ENCODE peak calls at places on chromosomes 7 and 10, in nine cellular contexts. One of them, this sample, is unnamed. For H3K9me3, the result is how much of the 10 kb centered on the place peaks cover.

GRCh38 chr10:125916977-125917376 is 20.6 kb downstream of the FANK1 start:
- DNase-seq in OCI-LY7: no peak
- DNase-seq in tibial nerve: no peak
- DNase-seq in lung: no peak
- DNase-seq in uterus: no peak
- DNase-seq in colonic mucosa: no peak
- DNase-seq in IMR-90: no peak
- DNase-seq in neural progenitor cell: no peak
- DNase-seq in CD4-positive, alpha-beta T cell: no peak
- DNase-seq in this sample: no peak

GRCh38 chr7:20737840-20738448 is 48.7 kb downstream of the SP8 start:
- DNase-seq in OCI-LY7: no peak
- DNase-seq in tibial nerve: no peak
- DNase-seq in lung: no peak
- DNase-seq in uterus: no peak
- DNase-seq in colonic mucosa: no peak
- DNase-seq in IMR-90: no peak
- DNase-seq in neural progenitor cell: no peak
- DNase-seq in CD4-positive, alpha-beta T cell: no peak
- DNase-seq in this sample: no peak

GRCh38 chr7:50682079-50682478 is 100.6 kb downstream of the GRB10 start:
- DNase-seq in OCI-LY7: no peak
- DNase-seq in tibial nerve: no peak
- DNase-seq in lung: no peak
- DNase-seq in uterus: no peak
- DNase-seq in colonic mucosa: no peak
- DNase-seq in IMR-90: no peak
- DNase-seq in neural progenitor cell: no peak
- DNase-seq in CD4-positive, alpha-beta T cell: no peak
- DNase-seq in this sample: no peak

GRCh38 chr7:117090820-117091219 is 137.5 kb downstream of the ST7 start:
- DNase-seq in OCI-LY7: no peak
- DNase-seq in tibial nerve: no peak
- DNase-seq in lung: no peak
- DNase-seq in uterus: no peak
- DNase-seq in colonic mucosa: no peak
- DNase-seq in IMR-90: no peak
- DNase-seq in neural progenitor cell: no peak
- DNase-seq in CD4-positive, alpha-beta T cell: no peak
- DNase-seq in this sample: no peak

GRCh38 chr10:29050081-29050480 is 238.8 kb upstream of the LYZL1 start:
- DNase-seq in OCI-LY7: no peak
- DNase-seq in tibial nerve: no peak
- DNase-seq in lung: no peak
- DNase-seq in uterus: no peak
- DNase-seq in colonic mucosa: no peak
- DNase-seq in IMR-90: no peak
- DNase-seq in neural progenitor cell: no peak
- DNase-seq in CD4-positive, alpha-beta T cell: no peak
- DNase-seq in this sample: no peak

GRCh38 chr7:74373536-74373935 is 80.2 kb upstream of the GTF2IRD1 start:
- DNase-seq in OCI-LY7: no peak
- DNase-seq in tibial nerve: no peak
- DNase-seq in lung: no peak
- DNase-seq in uterus: no peak
- DNase-seq in colonic mucosa: no peak
- DNase-seq in IMR-90: no peak
- DNase-seq in neural progenitor cell: no peak
- DNase-seq in CD4-positive, alpha-beta T cell: no peak
- DNase-seq in this sample: no peak

GRCh38 chr10:101595591-101596433 is 7.7 kb downstream of the DPCD start:
- DNase-seq in OCI-LY7: no peak
- DNase-seq in tibial nerve: no peak
- DNase-seq in lung: no peak
- DNase-seq in uterus: no peak
- DNase-seq in colonic mucosa: no peak
- DNase-seq in IMR-90: no peak
- DNase-seq in neural progenitor cell: no peak
- DNase-seq in CD4-positive, alpha-beta T cell: no peak
- DNase-seq in this sample: no peak

GRCh38 chr10:122154733-122155366 is 116.2 kb upstream of the BTBD16 start:
- DNase-seq in OCI-LY7: no peak
- DNase-seq in tibial nerve: peak
- DNase-seq in lung: no peak
- DNase-seq in uterus: peak
- DNase-seq in colonic mucosa: no peak
- DNase-seq in IMR-90: peak
- DNase-seq in neural progenitor cell: peak
- DNase-seq in CD4-positive, alpha-beta T cell: no peak
- DNase-seq in this sample: peak

GRCh38 chr10:11442001-11442773 is 169.3 kb downstream of the USP6NL start:
- DNase-seq in OCI-LY7: no peak
- DNase-seq in tibial nerve: no peak
- DNase-seq in lung: no peak
- DNase-seq in uterus: no peak
- DNase-seq in colonic mucosa: no peak
- DNase-seq in IMR-90: no peak
- DNase-seq in neural progenitor cell: no peak
- DNase-seq in CD4-positive, alpha-beta T cell: no peak
- DNase-seq in this sample: peak

DNA sequence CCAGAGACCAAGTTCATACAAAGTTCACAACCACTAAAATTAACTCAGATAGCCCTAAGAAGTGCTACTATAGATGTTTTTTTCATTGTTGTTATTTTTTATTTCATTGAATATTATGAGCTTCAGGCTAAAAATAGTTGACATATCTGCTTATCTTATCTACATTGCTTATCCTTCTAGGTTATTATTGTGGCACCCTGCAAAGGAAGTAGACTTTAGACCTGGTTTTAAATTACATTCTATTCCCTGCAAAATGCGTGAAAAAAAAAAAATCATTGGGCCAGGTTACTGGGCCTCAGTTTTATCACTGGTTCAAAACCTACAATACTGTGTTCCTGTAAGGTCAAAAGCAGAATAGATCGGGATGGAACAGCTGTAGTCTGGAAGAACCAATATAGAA is 811.0 kb downstream of the GRM8 start:
- DNase-seq in OCI-LY7: no peak
- DNase-seq in tibial nerve: no peak
- DNase-seq in lung: no peak
- DNase-seq in uterus: no peak
- DNase-seq in colonic mucosa: no peak
- DNase-seq in IMR-90: no peak
- DNase-seq in neural progenitor cell: no peak
- DNase-seq in CD4-positive, alpha-beta T cell: no peak
- DNase-seq in this sample: no peak
- H3K9me3 ChIP-seq in OCI-LY7: under half
- H3K9me3 ChIP-seq in tibial nerve: under half
- H3K9me3 ChIP-seq in lung: under half
- H3K9me3 ChIP-seq in uterus: under half
- H3K9me3 ChIP-seq in colonic mucosa: under half
- H3K9me3 ChIP-seq in IMR-90: under half
- H3K9me3 ChIP-seq in neural progenitor cell: under half
- H3K9me3 ChIP-seq in CD4-positive, alpha-beta T cell: under half
- H3K9me3 ChIP-seq in this sample: under half

DNA sequence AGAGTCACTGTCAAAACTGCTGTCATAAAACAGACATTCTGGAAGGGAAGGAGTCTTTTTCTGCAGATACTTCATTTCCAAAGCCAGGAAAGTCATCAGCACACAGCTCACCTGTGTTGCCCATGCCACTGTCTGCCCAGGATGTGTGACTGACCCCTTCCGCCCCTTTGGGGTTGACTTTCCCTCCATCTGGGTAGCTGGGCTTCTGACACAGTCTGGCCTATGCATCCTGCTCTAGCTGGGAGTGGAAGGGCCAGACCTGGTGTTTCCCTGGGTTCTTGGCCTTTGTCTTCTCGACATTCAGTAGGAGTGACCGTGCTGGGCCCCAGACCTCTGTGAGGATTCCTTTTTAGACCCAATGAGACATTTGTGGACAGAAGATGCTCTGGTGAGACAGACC is 378.9 kb upstream of the NUPR2 start:
- DNase-seq in OCI-LY7: no peak
- DNase-seq in tibial nerve: no peak
- DNase-seq in lung: no peak
- DNase-seq in uterus: no peak
- DNase-seq in colonic mucosa: no peak
- DNase-seq in IMR-90: no peak
- DNase-seq in neural progenitor cell: no peak
- DNase-seq in CD4-positive, alpha-beta T cell: no peak
- DNase-seq in this sample: no peak
- H3K9me3 ChIP-seq in OCI-LY7: under half
- H3K9me3 ChIP-seq in tibial nerve: under half
- H3K9me3 ChIP-seq in lung: under half
- H3K9me3 ChIP-seq in uterus: under half
- H3K9me3 ChIP-seq in colonic mucosa: under half
- H3K9me3 ChIP-seq in IMR-90: half or more
- H3K9me3 ChIP-seq in neural progenitor cell: under half
- H3K9me3 ChIP-seq in CD4-positive, alpha-beta T cell: half or more
- H3K9me3 ChIP-seq in this sample: under half

GRCh38 chr10:105269011-105269410 is 627.9 kb downstream of the SORCS3 start:
- DNase-seq in OCI-LY7: no peak
- DNase-seq in tibial nerve: no peak
- DNase-seq in lung: no peak
- DNase-seq in uterus: no peak
- DNase-seq in colonic mucosa: no peak
- DNase-seq in IMR-90: no peak
- DNase-seq in neural progenitor cell: no peak
- DNase-seq in CD4-positive, alpha-beta T cell: no peak
- DNase-seq in this sample: no peak
- H3K9me3 ChIP-seq in OCI-LY7: under half
- H3K9me3 ChIP-seq in tibial nerve: under half
- H3K9me3 ChIP-seq in lung: under half
- H3K9me3 ChIP-seq in uterus: under half
- H3K9me3 ChIP-seq in colonic mucosa: under half
- H3K9me3 ChIP-seq in IMR-90: under half
- H3K9me3 ChIP-seq in neural progenitor cell: under half
- H3K9me3 ChIP-seq in CD4-positive, alpha-beta T cell: under half
- H3K9me3 ChIP-seq in this sample: under half

GRCh38 chr7:64999165-65000004 is 7.1 kb downstream of the ERV3-1 start:
- DNase-seq in OCI-LY7: peak
- DNase-seq in tibial nerve: peak
- DNase-seq in lung: peak
- DNase-seq in uterus: no peak
- DNase-seq in colonic mucosa: no peak
- DNase-seq in IMR-90: peak
- DNase-seq in neural progenitor cell: no peak
- DNase-seq in CD4-positive, alpha-beta T cell: no peak
- DNase-seq in this sample: no peak
- H3K9me3 ChIP-seq in OCI-LY7: under half
- H3K9me3 ChIP-seq in tibial nerve: under half
- H3K9me3 ChIP-seq in lung: under half
- H3K9me3 ChIP-seq in uterus: under half
- H3K9me3 ChIP-seq in colonic mucosa: under half
- H3K9me3 ChIP-seq in IMR-90: half or more
- H3K9me3 ChIP-seq in neural progenitor cell: under half
- H3K9me3 ChIP-seq in CD4-positive, alpha-beta T cell: half or more
- H3K9me3 ChIP-seq in this sample: under half

GRCh38 chr10:129766611-129767550 is 197.2 kb downstream of the EBF3 start:
- DNase-seq in OCI-LY7: no peak
- DNase-seq in tibial nerve: no peak
- DNase-seq in lung: no peak
- DNase-seq in uterus: peak
- DNase-seq in colonic mucosa: peak
- DNase-seq in IMR-90: no peak
- DNase-seq in neural progenitor cell: no peak
- DNase-seq in CD4-positive, alpha-beta T cell: no peak
- DNase-seq in this sample: peak
- H3K9me3 ChIP-seq in OCI-LY7: under half
- H3K9me3 ChIP-seq in tibial nerve: under half
- H3K9me3 ChIP-seq in lung: under half
- H3K9me3 ChIP-seq in uterus: under half
- H3K9me3 ChIP-seq in colonic mucosa: under half
- H3K9me3 ChIP-seq in IMR-90: under half
- H3K9me3 ChIP-seq in neural progenitor cell: under half
- H3K9me3 ChIP-seq in CD4-positive, alpha-beta T cell: under half
- H3K9me3 ChIP-seq in this sample: under half

DNA sequence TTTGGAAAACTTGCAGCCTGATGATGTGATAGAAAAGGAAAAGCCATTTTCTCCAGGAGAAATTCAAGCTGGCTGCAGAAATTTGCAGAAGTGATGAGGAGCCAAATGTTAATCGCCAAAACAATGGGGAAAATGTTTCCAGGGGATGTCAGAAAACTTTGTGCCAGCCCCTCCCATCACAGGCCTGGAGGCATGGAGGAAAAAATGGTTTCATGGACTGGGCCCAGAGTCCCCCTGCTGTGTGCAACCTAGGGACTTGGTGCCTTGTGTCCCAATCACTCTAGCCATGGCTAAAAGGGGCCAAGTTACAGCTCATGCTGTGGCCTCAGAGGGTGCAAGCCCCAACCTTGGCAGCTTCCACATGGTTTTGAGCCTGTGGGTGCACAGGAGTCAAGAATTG is 41.0 kb downstream of the ADD3 start:
- DNase-seq in OCI-LY7: no peak
- DNase-seq in tibial nerve: no peak
- DNase-seq in lung: no peak
- DNase-seq in uterus: no peak
- DNase-seq in colonic mucosa: no peak
- DNase-seq in IMR-90: no peak
- DNase-seq in neural progenitor cell: no peak
- DNase-seq in CD4-positive, alpha-beta T cell: no peak
- DNase-seq in this sample: no peak
- H3K9me3 ChIP-seq in OCI-LY7: under half
- H3K9me3 ChIP-seq in tibial nerve: under half
- H3K9me3 ChIP-seq in lung: under half
- H3K9me3 ChIP-seq in uterus: under half
- H3K9me3 ChIP-seq in colonic mucosa: under half
- H3K9me3 ChIP-seq in IMR-90: under half
- H3K9me3 ChIP-seq in neural progenitor cell: under half
- H3K9me3 ChIP-seq in CD4-positive, alpha-beta T cell: under half
- H3K9me3 ChIP-seq in this sample: under half

GRCh38 chr10:36943534-36943933 is 181.9 kb upstream of the ANKRD30A start:
- DNase-seq in OCI-LY7: no peak
- DNase-seq in tibial nerve: no peak
- DNase-seq in lung: no peak
- DNase-seq in uterus: no peak
- DNase-seq in colonic mucosa: no peak
- DNase-seq in IMR-90: no peak
- DNase-seq in neural progenitor cell: no peak
- DNase-seq in CD4-positive, alpha-beta T cell: no peak
- DNase-seq in this sample: no peak
- H3K9me3 ChIP-seq in OCI-LY7: under half
- H3K9me3 ChIP-seq in tibial nerve: under half
- H3K9me3 ChIP-seq in lung: under half
- H3K9me3 ChIP-seq in uterus: under half
- H3K9me3 ChIP-seq in colonic mucosa: under half
- H3K9me3 ChIP-seq in IMR-90: under half
- H3K9me3 ChIP-seq in neural progenitor cell: under half
- H3K9me3 ChIP-seq in CD4-positive, alpha-beta T cell: under half
- H3K9me3 ChIP-seq in this sample: under half

DNA sequence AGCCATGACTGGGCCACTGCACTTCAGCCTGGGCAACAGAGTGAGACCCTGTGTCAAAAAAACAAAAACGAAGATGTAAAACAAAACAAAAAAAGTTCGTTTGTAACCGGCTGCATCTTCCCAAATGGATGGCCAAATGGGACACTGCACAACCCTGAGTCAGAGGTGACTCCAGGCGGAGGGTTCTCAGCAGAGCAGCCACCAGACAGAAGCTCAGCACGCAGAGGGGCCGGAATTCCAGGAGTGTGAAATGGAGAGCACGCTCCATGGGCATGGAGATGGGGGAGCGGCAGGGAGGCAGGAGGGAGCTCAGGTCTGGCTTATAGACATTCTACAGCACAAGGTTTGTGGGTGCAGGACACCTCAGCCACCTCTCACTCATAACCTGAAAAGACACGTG is 227.0 kb downstream of the MAD1L1 start:
- DNase-seq in OCI-LY7: no peak
- DNase-seq in tibial nerve: no peak
- DNase-seq in lung: no peak
- DNase-seq in uterus: peak
- DNase-seq in colonic mucosa: no peak
- DNase-seq in IMR-90: no peak
- DNase-seq in neural progenitor cell: no peak
- DNase-seq in CD4-positive, alpha-beta T cell: no peak
- DNase-seq in this sample: no peak
- H3K9me3 ChIP-seq in OCI-LY7: under half
- H3K9me3 ChIP-seq in tibial nerve: under half
- H3K9me3 ChIP-seq in lung: under half
- H3K9me3 ChIP-seq in uterus: under half
- H3K9me3 ChIP-seq in colonic mucosa: under half
- H3K9me3 ChIP-seq in IMR-90: under half
- H3K9me3 ChIP-seq in neural progenitor cell: under half
- H3K9me3 ChIP-seq in CD4-positive, alpha-beta T cell: under half
- H3K9me3 ChIP-seq in this sample: under half